ENCODE peak calls at places on chromosomes 5 and 9, in five cellular contexts. A, X, W, J and U are unnamed samples.

GRCh38 chr5:77076961-77077820 is 9.9 kb downstream of the ZBED3 start:
- DNase-seq in A (no peak), X (peak; percentile 72), W (peak; percentile 87), J (peak; percentile 91), U (peak; percentile 56)

GRCh38 chr5:15234911-15235310 is 265.1 kb upstream of the FBXL7 start:
- DNase-seq in A (no peak), X (no peak), W (no peak), J (no peak), U (no peak)

GRCh38 chr5:41935544-41935943 is 10.5 kb downstream of the FBXO4 start:
- DNase-seq in A (no peak), X (no peak), W (peak; percentile 9), J (no peak), U (no peak)

GRCh38 chr5:148739524-148739923 is 85.2 kb upstream of the HTR4 start:
- DNase-seq in A (no peak), X (peak; percentile 51), W (no peak), J (no peak), U (no peak)

GRCh38 chr9:17810728-17811634 is 232.1 kb downstream of the SH3GL2 start:
- DNase-seq in A (no peak), X (peak; percentile 31), W (peak; percentile 87), J (peak; percentile 48), U (no peak)

GRCh38 chr5:156396063-156396829 is 69.3 kb downstream of the SGCD start:
- DNase-seq in A (no peak), X (no peak), W (no peak), J (no peak), U (no peak)

GRCh38 chr9:103867886-103868285 is 226.2 kb upstream of the SMC2 start:
- DNase-seq in A (no peak), X (no peak), W (no peak), J (no peak), U (no peak)

GRCh38 chr9:121266906-121267650 is 884 bp upstream of the GSN start:
- DNase-seq in A (no peak), X (peak; percentile 18), W (no peak), J (no peak), U (no peak)

GRCh38 chr5:53476531-53477480 is 3.6 kb upstream of the FST start:
- DNase-seq in A (no peak), X (no peak), W (no peak), J (no peak), U (no peak)

DNA sequence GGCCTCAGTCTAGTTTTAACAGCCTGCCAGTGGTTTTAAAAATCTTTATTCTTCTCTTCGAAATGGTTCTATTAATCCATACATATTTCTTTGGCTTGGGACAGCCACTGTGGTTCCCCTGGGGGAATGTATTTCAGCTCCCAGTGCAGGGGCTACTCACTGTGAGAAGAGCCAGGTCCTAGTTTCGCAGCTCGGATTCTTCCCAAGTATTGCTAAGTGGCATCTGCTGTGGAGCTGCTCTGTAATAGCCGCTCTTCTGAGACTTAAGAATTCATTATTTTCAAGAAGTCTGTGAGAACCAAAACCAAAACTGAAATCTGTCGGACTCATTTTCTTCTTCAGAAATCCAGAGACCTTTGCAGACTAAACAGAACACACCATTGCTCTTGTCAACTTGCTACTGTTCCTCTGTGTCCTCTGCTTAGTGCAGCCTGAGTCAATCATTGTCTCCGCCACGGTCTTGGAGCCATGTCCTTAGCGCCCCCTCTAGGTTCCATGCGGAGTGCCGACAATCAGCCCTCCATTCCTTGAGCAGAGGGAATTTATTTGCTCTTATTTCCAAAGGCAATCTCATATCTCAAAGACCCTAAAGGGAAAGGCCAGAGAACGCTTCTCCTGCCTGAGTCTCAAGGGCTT is 478.2 kb downstream of the SPATA31D1 start:
- DNase-seq in A (no peak), X (no peak), W (peak; percentile 88), J (peak; percentile 75), U (no peak)
- TF ChIP-seq CTCF in A (no peak), X (peak; percentile 25), W (peak; percentile 83), J (peak; percentile 63), U (no peak)

GRCh38 chr9:33856247-33856646 is 39.3 kb downstream of the UBE2R2 start:
- DNase-seq in A (no peak), X (no peak), W (no peak), J (no peak), U (no peak)

GRCh38 chr9:33858346-33858869 is 41.4 kb downstream of the UBE2R2 start:
- DNase-seq in A (no peak), X (peak; percentile 49), W (no peak), J (no peak), U (no peak)

GRCh38 chr9:33861917-33862453 is 45.0 kb downstream of the UBE2R2 start:
- DNase-seq in A (no peak), X (no peak), W (no peak), J (no peak), U (no peak)

GRCh38 chr9:33860200-33860871 is 43.4 kb downstream of the UBE2R2 start:
- DNase-seq in A (no peak), X (peak; percentile 48), W (peak; percentile 44), J (no peak), U (no peak)
- TF ChIP-seq CTCF in A (peak; percentile 27), X (peak; percentile 9), W (peak; percentile 21), J (peak; percentile 31), U (no peak)

GRCh38 chr5:141557681-141558136 is 61.1 kb downstream of the DIAPH1 start:
- DNase-seq in A (peak; percentile 43), X (peak; percentile 100), W (peak; percentile 95), J (peak; percentile 88), U (peak; percentile 67)
- TF ChIP-seq CTCF in A (peak; percentile 78), X (peak; percentile 75), W (peak; percentile 98), J (peak; percentile 94), U (peak; percentile 84)

GRCh38 chr9:116284518-116284917 is 130.9 kb downstream of the PAPPA start:
- DNase-seq in A (no peak), X (no peak), W (no peak), J (no peak), U (no peak)

GRCh38 chr9:116286287-116286686 is 132.7 kb downstream of the PAPPA start:
- DNase-seq in A (no peak), X (peak; percentile 27), W (peak; percentile 92), J (no peak), U (no peak)

GRCh38 chr9:116282598-116282997 is 129.0 kb downstream of the PAPPA start:
- DNase-seq in A (no peak), X (no peak), W (peak; percentile 53), J (no peak), U (no peak)

GRCh38 chr9:116287721-116288120 is 134.1 kb downstream of the PAPPA start:
- DNase-seq in A (no peak), X (peak; percentile 85), W (no peak), J (no peak), U (no peak)

GRCh38 chr9:116285320-116285719 is 131.7 kb downstream of the PAPPA start:
- DNase-seq in A (no peak), X (no peak), W (peak; percentile 60), J (no peak), U (no peak)
- TF ChIP-seq CTCF in A (no peak), X (peak; percentile 19), W (peak; percentile 54), J (peak; percentile 21), U (no peak)

GRCh38 chr9:37508834-37509206 is 23.1 kb downstream of the POLR1E start:
- DNase-seq in A (no peak), X (no peak), W (no peak), J (no peak), U (no peak)

GRCh38 chr9:37509536-37509935 is 23.8 kb downstream of the POLR1E start:
- DNase-seq in A (no peak), X (no peak), W (no peak), J (no peak), U (no peak)

GRCh38 chr9:37511715-37512010 is 25.9 kb downstream of the POLR1E start:
- DNase-seq in A (no peak), X (no peak), W (no peak), J (no peak), U (no peak)

GRCh38 chr9:37512439-37512838 is 26.7 kb downstream of the POLR1E start:
- DNase-seq in A (no peak), X (no peak), W (no peak), J (no peak), U (peak; percentile 66)

GRCh38 chr9:37511006-37511714 is 25.4 kb downstream of the POLR1E start:
- DNase-seq in A (no peak), X (no peak), W (peak; percentile 80), J (peak; percentile 47), U (no peak)
- TF ChIP-seq CTCF in A (peak; percentile 35), X (peak; percentile 8), W (peak; percentile 36), J (no peak), U (no peak)

GRCh38 chr9:127909839-127910273 is 7.0 kb downstream of the ST6GALNAC4 start:
- DNase-seq in A (no peak), X (no peak), W (no peak), J (no peak), U (no peak)

GRCh38 chr9:127908660-127908926 is 8.2 kb downstream of the ST6GALNAC4 start:
- DNase-seq in A (no peak), X (no peak), W (no peak), J (no peak), U (no peak)

GRCh38 chr9:127912882-127913281 is 4.0 kb downstream of the ST6GALNAC4 start:
- DNase-seq in A (no peak), X (no peak), W (no peak), J (no peak), U (no peak)

GRCh38 chr9:127912296-127912695 is 4.5 kb downstream of the ST6GALNAC4 start:
- DNase-seq in A (no peak), X (no peak), W (no peak), J (no peak), U (no peak)

GRCh38 chr9:127910613-127911205 is 6.1 kb downstream of the ST6GALNAC4 start:
- DNase-seq in A (no peak), X (peak; percentile 38), W (peak; percentile 36), J (no peak), U (no peak)
- TF ChIP-seq CTCF in A (peak; percentile 20), X (no peak), W (peak; percentile 17), J (no peak), U (no peak)

GRCh38 chr9:127534250-127534649 is 77.8 kb upstream of the STXBP1 start:
- DNase-seq in A (no peak), X (no peak), W (no peak), J (no peak), U (no peak)
- TF ChIP-seq CTCF in A (no peak), X (no peak), W (no peak), J (no peak), U (no peak)

GRCh38 chr5:142716963-142717362 is 31.1 kb upstream of the FGF1 start:
- DNase-seq in A (no peak), X (peak; percentile 57), W (peak; percentile 85), J (peak; percentile 70), U (no peak)
- TF ChIP-seq CTCF in A (peak; percentile 51), X (peak; percentile 72), W (peak; percentile 54), J (no peak), U (no peak)

GRCh38 chr9:92654481-92655301 is 15.2 kb downstream of the IPPK start:
- DNase-seq in A (no peak), X (no peak), W (no peak), J (no peak), U (no peak)
- TF ChIP-seq CTCF in A (no peak), X (no peak), W (no peak), J (no peak), U (no peak)